ENCODE peak calls at places on chromosomes 13 and 19, in eight cellular contexts. P, F, V, U, S, C, L and O are unnamed samples. For H3K4me1 and H3K9me3, the result is how much of the 10 kb centered on the place peaks cover.

GRCh38 chr13:75454497-75454896 is 27.5 kb downstream of the TBC1D4 start:
- DNase-seq in S (no peak), F (no peak), V (no peak), P (no peak), U (no peak), C (no peak), L (no peak), O (no peak)

GRCh38 chr19:3178377-3178972 is at the start of gene S1PR4:
- DNase-seq in S (peak), L (no peak), F (no peak), C (no peak), U (no peak), P (no peak), V (no peak), O (no peak)

GRCh38 chr13:34863360-34864135 is 78.5 kb upstream of the NBEA start:
- DNase-seq in U (no peak), L (no peak), P (no peak), V (no peak), F (peak), S (no peak), C (peak), O (no peak)

GRCh38 chr19:42284641-42285341 is 15.7 kb downstream of the CIC start:
- DNase-seq in S (peak), U (no peak), F (no peak), C (no peak), P (no peak), V (peak), L (no peak), O (no peak)

GRCh38 chr19:18507727-18508440 is 14.0 kb downstream of the ELL start:
- DNase-seq in P (no peak), U (no peak), V (no peak), F (no peak), L (no peak), S (no peak), C (no peak), O (peak)

GRCh38 chr13:75830842-75831241 is 194.7 kb downstream of the LMO7 start:
- DNase-seq in V (no peak), F (no peak), U (no peak), C (no peak), L (no peak), S (no peak), P (no peak), O (no peak)

GRCh38 chr13:102901056-102901455 is 55.2 kb downstream of the ERCC5 start:
- DNase-seq in P (no peak), S (no peak), U (no peak), L (no peak), F (no peak), C (no peak), V (no peak), O (no peak)

GRCh38 chr19:34494601-34495000 is 13.0 kb downstream of the WTIP start:
- DNase-seq in F (no peak), V (no peak), L (no peak), U (no peak), C (no peak), S (no peak), P (no peak), O (no peak)

GRCh38 chr19:17136026-17136425 is 60.4 kb downstream of the MYO9B start:
- DNase-seq in F (no peak), C (no peak), V (peak), L (no peak), P (no peak), S (no peak), U (no peak), O (no peak)

GRCh38 chr19:7460562-7460966 is 28.3 kb downstream of the PEX11G start:
- DNase-seq in V (no peak), F (no peak), C (no peak), L (no peak), P (no peak), S (no peak), U (no peak), O (no peak)

GRCh38 chr19:29623726-29624488 is 17.8 kb downstream of the POP4 start:
- DNase-seq in V (no peak), C (no peak), F (no peak), S (no peak), P (no peak), L (no peak), U (no peak), O (no peak)

GRCh38 chr19:5251096-5252065 is 89.2 kb downstream of the PTPRS start:
- DNase-seq in S (peak), P (no peak), C (no peak), F (no peak), V (no peak), L (no peak), U (no peak), O (no peak)

GRCh38 chr19:51647318-51647717 is 693 bp upstream of the SIGLEC14 start:
- DNase-seq in L (no peak), V (no peak), C (no peak), F (no peak), S (no peak), P (no peak), U (no peak), O (no peak)

GRCh38 chr19:41426952-41427646 is at the start of gene B3GNT8:
- DNase-seq in V (peak), S (peak), C (no peak), P (peak), F (peak), L (peak), U (peak), O (peak)

GRCh38 chr13:33676700-33677048 is 141.3 kb upstream of the RFC3 start:
- DNase-seq in V (no peak), U (peak), F (peak), S (no peak), L (peak), C (peak), P (peak), O (peak)

GRCh38 chr19:48149430-48149829 is 20.7 kb downstream of the LIG1 start:
- DNase-seq in C (no peak), S (no peak), L (no peak), F (no peak), P (no peak), V (no peak), U (no peak), O (no peak)

GRCh38 chr19:29881386-29881785 is 60.7 kb upstream of the URI1 start:
- DNase-seq in U (no peak), V (no peak), P (no peak), C (no peak), F (no peak), S (no peak), L (no peak), O (no peak)

GRCh38 chr13:112132142-112132541 is 65.2 kb downstream of the SOX1 start:
- DNase-seq in P (no peak), V (no peak), F (peak), U (no peak), L (no peak), C (no peak), S (no peak), O (no peak)

GRCh38 chr13:71209217-71209616 is 657.8 kb downstream of the DACH1 start:
- DNase-seq in U (no peak), S (no peak), F (no peak), C (no peak), P (no peak), V (no peak), L (no peak), O (no peak)

GRCh38 chr13:64073203-64073602 is 2657.6 kb upstream of the PCDH20 start:
- DNase-seq in V (no peak), F (no peak), C (no peak), L (no peak), S (no peak), P (no peak), U (no peak), O (no peak)

GRCh38 chr19:19524053-19524452 is 4.7 kb upstream of the YJEFN3 start:
- DNase-seq in P (no peak), U (no peak), V (no peak), F (no peak), S (no peak), L (no peak), C (no peak), O (no peak)

GRCh38 chr13:51584731-51585191 is 499 bp downstream of the WDFY2 start:
- DNase-seq in U (peak), L (peak), S (peak), C (peak), F (peak), V (peak), P (peak), O (peak)

GRCh38 chr13:73765651-73766384 is 368.4 kb downstream of the KLF12 start:
- DNase-seq in F (peak), U (peak), S (peak), V (peak), L (peak), P (peak), C (no peak), O (peak)

GRCh38 chr13:31380728-31381127 is 181.0 kb downstream of the B3GLCT start:
- DNase-seq in C (no peak), F (peak), P (no peak), U (no peak), V (peak), L (no peak), S (no peak), O (no peak)

GRCh38 chr13:74562381-74562780 is 428.2 kb upstream of the KLF12 start:
- DNase-seq in S (no peak), P (no peak), U (no peak), C (no peak), F (no peak), L (no peak), V (no peak), O (no peak)

GRCh38 chr13:106493569-106493968 is 41.9 kb downstream of the EFNB2 start:
- DNase-seq in C (no peak), U (no peak), S (no peak), V (no peak), P (peak), L (peak), F (no peak), O (no peak)

GRCh38 chr19:14375055-14375581 is 6.1 kb upstream of the ADGRE5 start:
- DNase-seq in L (peak), U (peak), P (no peak), F (no peak), C (no peak), S (no peak), V (no peak), O (peak)

GRCh38 chr13:114062754-114063153 is 69.7 kb downstream of the RASA3 start:
- DNase-seq in C (no peak), U (no peak), F (no peak), P (no peak), S (no peak), V (no peak), L (no peak), O (no peak)
- H3K4me1 ChIP-seq in C (under half), U (under half), F (under half), P (under half), S (under half), V (under half), L (under half), O (half or more)

GRCh38 chr19:12272980-12273901 is 21.4 kb downstream of the ZNF44 start:
- DNase-seq in F (no peak), P (no peak), L (no peak), S (no peak), U (no peak), C (no peak), V (no peak), O (no peak)
- H3K9me3 ChIP-seq in F (under half), P (half or more), L (under half), S (half or more), U (half or more), C (under half), V (under half), O (half or more)

DNA sequence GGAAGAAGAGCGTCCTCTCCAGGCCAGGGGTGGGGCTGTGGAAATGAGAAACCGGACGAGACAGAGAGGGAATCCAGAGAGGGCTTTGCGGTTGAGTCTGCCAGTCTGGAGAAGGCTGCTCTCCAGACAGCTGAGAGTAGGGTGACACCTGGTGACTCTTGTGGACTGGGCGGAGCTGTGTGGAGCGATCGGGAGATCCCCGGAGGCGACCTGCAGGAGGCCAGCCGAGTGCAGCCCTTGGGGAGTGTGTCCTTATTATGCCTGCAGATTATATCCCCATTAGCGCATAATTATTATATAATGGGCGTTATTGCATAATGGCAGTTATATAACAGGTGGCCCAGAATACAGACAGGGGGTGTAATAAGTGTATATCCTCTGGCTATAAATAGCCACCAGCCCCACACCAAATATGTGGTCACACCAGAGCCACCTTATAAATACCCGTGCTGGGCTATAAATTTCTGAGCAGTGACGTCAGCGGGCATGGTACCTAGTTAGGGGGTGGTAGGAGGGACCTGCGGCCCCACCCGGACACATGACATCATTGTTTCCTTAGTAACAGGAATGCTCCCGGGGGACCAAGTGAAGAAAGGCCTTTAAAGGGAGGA is 41.2 kb downstream of the NFIX start:
- DNase-seq in P (no peak), F (peak), U (peak), C (peak), V (no peak), L (peak), S (no peak), O (no peak)
- TF ChIP-seq CTCF in P (no peak), F (peak), U (peak), C (no peak), V (peak), L (no peak), S (no peak), O (no peak)

GRCh38 chr13:109781384-109782065 is 4.9 kb downstream of the IRS2 start:
- DNase-seq in S (no peak), C (no peak), V (no peak), P (no peak), U (no peak), F (peak), L (no peak), O (no peak)
- H3K4me1 ChIP-seq in S (under half), C (under half), V (under half), P (under half), U (half or more), F (under half), L (under half), O (half or more)

GRCh38 chr19:40023969-40024368 is 27.1 kb downstream of the ZNF546 start:
- DNase-seq in S (no peak), L (no peak), V (no peak), P (no peak), F (no peak), C (no peak), U (no peak), O (no peak)
- H3K9me3 ChIP-seq in S (half or more), L (under half), V (under half), P (half or more), F (half or more), C (half or more), U (half or more), O (half or more)

GRCh38 chr19:325937-326565 is 18.5 kb downstream of the MIER2 start:
- DNase-seq in P (no peak), C (no peak), S (no peak), U (no peak), L (no peak), F (no peak), V (no peak), O (no peak)

GRCh38 chr19:327291-328024 is 17.1 kb downstream of the MIER2 start:
- DNase-seq in S (no peak), V (no peak), C (no peak), F (no peak), U (no peak), L (no peak), P (no peak), O (no peak)

GRCh38 chr19:329876-330275 is 14.7 kb downstream of the MIER2 start:
- DNase-seq in V (no peak), L (no peak), S (peak), U (no peak), F (no peak), P (no peak), C (no peak), O (no peak)

GRCh38 chr19:326851-327250 is 17.7 kb downstream of the MIER2 start:
- DNase-seq in U (no peak), V (no peak), F (no peak), L (no peak), S (no peak), P (no peak), C (no peak), O (no peak)

DNA sequence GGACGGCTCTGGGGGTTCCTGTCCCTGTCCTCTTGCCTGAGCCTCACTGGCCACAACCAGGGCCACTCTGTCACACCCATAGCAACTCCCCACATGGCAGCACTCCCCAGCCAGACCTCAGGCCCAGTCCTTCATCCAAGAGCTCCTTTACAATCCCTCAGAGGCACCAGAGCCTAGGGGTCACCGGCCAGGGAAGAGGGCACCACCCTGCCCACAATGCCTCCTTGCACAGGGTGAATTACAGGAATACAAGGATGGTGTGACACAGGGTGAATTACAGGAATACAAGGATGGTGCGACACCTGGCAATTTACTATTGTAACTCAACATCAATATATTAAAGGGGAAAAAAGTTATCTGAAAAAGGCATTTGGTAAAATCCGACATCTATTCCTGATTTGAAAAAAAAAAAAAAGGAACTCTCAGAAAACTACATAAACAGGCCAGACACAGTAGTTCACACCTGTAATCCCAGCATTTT is 16.5 kb downstream of the MIER2 start:
- DNase-seq in L (no peak), S (no peak), V (no peak), P (no peak), U (no peak), F (no peak), C (peak), O (no peak)
- TF ChIP-seq CTCF in L (no peak), S (no peak), V (no peak), P (no peak), U (no peak), F (no peak), C (no peak), O (no peak)

GRCh38 chr19:45450042-45450380 is 17.8 kb upstream of the FOSB start:
- DNase-seq in L (no peak), S (no peak), V (no peak), U (no peak), P (no peak), F (no peak), C (no peak), O (no peak)

GRCh38 chr19:45451850-45452387 is 15.9 kb upstream of the FOSB start:
- DNase-seq in F (no peak), S (no peak), P (no peak), C (no peak), U (no peak), L (no peak), V (no peak), O (no peak)

GRCh38 chr19:45448425-45448756 is 19.4 kb upstream of the FOSB start:
- DNase-seq in C (no peak), L (no peak), S (no peak), F (no peak), U (no peak), V (no peak), P (no peak), O (no peak)

GRCh38 chr19:45448887-45449299 is 18.9 kb upstream of the FOSB start:
- DNase-seq in C (no peak), U (no peak), F (no peak), V (no peak), S (no peak), L (no peak), P (no peak), O (no peak)

GRCh38 chr19:45451181-45451849 is 16.5 kb upstream of the FOSB start:
- DNase-seq in U (peak), V (no peak), S (no peak), L (peak), F (no peak), P (no peak), C (no peak), O (no peak)
- H3K4me1 ChIP-seq in U (under half), V (under half), S (under half), L (under half), F (under half), P (under half), C (half or more), O (under half)

GRCh38 chr19:36514012-36514612 is 14.0 kb downstream of the ZNF260 start:
- DNase-seq in L (no peak), C (peak), F (no peak), V (no peak), U (no peak), S (no peak), P (no peak), O (no peak)
- H3K9me3 ChIP-seq in L (under half), C (half or more), F (half or more), V (half or more), U (half or more), S (half or more), P (half or more), O (half or more)

GRCh38 chr13:89925107-89925506 is 1422.4 kb upstream of the MIR17HG start:
- DNase-seq in P (no peak), L (no peak), F (peak), C (peak), V (peak), S (no peak), U (no peak), O (no peak)
- TF ChIP-seq CTCF in P (no peak), L (no peak), F (peak), C (peak), V (peak), S (peak), U (no peak), O (peak)

GRCh38 chr19:54949412-54949811 is 2.1 kb upstream of the NLRP7 start:
- DNase-seq in P (no peak), V (no peak), U (no peak), F (no peak), L (no peak), C (no peak), S (no peak), O (no peak)
- H3K4me1 ChIP-seq in P (under half), V (under half), U (under half), F (under half), L (under half), C (under half), S (under half), O (under half)